ENCODE peak calls at places on chromosome 12, in six cellular contexts. C is astrocyte, A is AG10803, W is WERI-Rb-1, N is mucosa of descending colon, F is RWPE2. Q is an unnamed sample.

GRCh38 chr12:49609875-49610154 is 4.4 kb upstream of the FAM186B start:
- DNase-seq in W (no peak), F (no peak), C (no peak), A (no peak), N (no peak), Q (peak)

GRCh38 chr12:86827409-86827808 is 571.2 kb upstream of the MGAT4C start:
- DNase-seq in N (no peak), W (no peak), C (no peak), A (no peak), F (no peak), Q (no peak)

GRCh38 chr12:10771132-10771733 is 31.2 kb downstream of the TAS2R7 start:
- DNase-seq in C (peak), N (no peak), F (no peak), A (peak), W (no peak), Q (peak)

GRCh38 chr12:68831751-68832503 is 23.9 kb downstream of the MDM2 start:
- DNase-seq in C (no peak), F (no peak), A (peak), N (no peak), W (no peak), Q (no peak)

GRCh38 chr12:9334026-9334692 is 126.0 kb upstream of the PZP start:
- DNase-seq in N (no peak), W (no peak), C (peak), F (no peak), A (peak), Q (no peak)

GRCh38 chr12:6925543-6926279 is 2.0 kb upstream of the ATN1 start:
- DNase-seq in F (no peak), W (no peak), C (peak), N (peak), A (peak), Q (peak)

GRCh38 chr12:51265024-51265423 is 5.2 kb downstream of the SMAGP start:
- DNase-seq in C (no peak), F (no peak), W (no peak), N (no peak), A (no peak), Q (no peak)

GRCh38 chr12:52634266-52635056 is 16.1 kb upstream of the KRT73 start:
- DNase-seq in W (no peak), N (no peak), C (no peak), A (no peak), F (no peak), Q (no peak)

GRCh38 chr12:111445311-111446043 is 39.8 kb downstream of the SH2B3 start:
- DNase-seq in F (no peak), N (no peak), C (no peak), A (no peak), W (no peak), Q (no peak)

GRCh38 chr12:42809226-42809625 is 219.7 kb upstream of the PRICKLE1 start:
- DNase-seq in F (no peak), N (no peak), A (peak), C (peak), W (no peak), Q (peak)

GRCh38 chr12:132066345-132066685 is 77.8 kb downstream of the DDX51 start:
- DNase-seq in A (no peak), F (no peak), W (no peak), N (no peak), C (no peak), Q (peak)

GRCh38 chr12:18139989-18140596 is 50.1 kb upstream of the RERGL start:
- DNase-seq in F (no peak), W (no peak), N (no peak), A (peak), C (no peak), Q (peak)

GRCh38 chr12:123983822-123984485 is 10.9 kb downstream of the ZNF664 start:
- DNase-seq in C (peak), W (peak), A (peak), N (no peak), F (no peak), Q (peak)

GRCh38 chr12:120257041-120257821 is 8.3 kb downstream of the PXN start:
- DNase-seq in W (no peak), F (peak), N (no peak), A (peak), C (peak), Q (peak)

GRCh38 chr12:92244036-92244435 is 98.4 kb upstream of the BTG1 start:
- DNase-seq in F (no peak), N (no peak), C (no peak), W (no peak), A (peak), Q (peak)

GRCh38 chr12:123713398-123714301 is 1.5 kb downstream of the ATP6V0A2 start:
- DNase-seq in N (peak), C (peak), F (no peak), A (peak), W (peak), Q (peak)

GRCh38 chr12:52884526-52885293 is 20.2 kb downstream of the KRT8 start:
- DNase-seq in A (peak), W (peak), F (no peak), N (peak), C (no peak), Q (peak)

GRCh38 chr12:123243851-123244250 is 10.6 kb downstream of the MTRFR start:
- DNase-seq in W (no peak), A (no peak), C (no peak), N (no peak), F (no peak), Q (no peak)

GRCh38 chr12:22304341-22304740 is 30.2 kb downstream of the ST8SIA1 start:
- DNase-seq in F (no peak), A (no peak), W (no peak), N (no peak), C (no peak), Q (no peak)

GRCh38 chr12:69024413-69024812 is 91.4 kb upstream of the CPM start:
- DNase-seq in C (peak), F (peak), W (no peak), N (peak), A (peak), Q (no peak)

GRCh38 chr12:54650409-54650808 is 2.2 kb upstream of the DCD start:
- DNase-seq in F (no peak), A (no peak), W (no peak), N (no peak), C (no peak), Q (no peak)

GRCh38 chr12:29320295-29321090 is 60.5 kb downstream of the ERGIC2 start:
- DNase-seq in F (no peak), A (peak), W (no peak), N (no peak), C (peak), Q (peak)

GRCh38 chr12:25106818-25107217 is 88.1 kb downstream of the DNAI7 start:
- DNase-seq in W (no peak), N (no peak), F (no peak), A (no peak), C (no peak), Q (peak)

GRCh38 chr12:6535960-6536847 is 1.9 kb downstream of the GAPDH start:
- DNase-seq in A (no peak), C (no peak), F (no peak), W (no peak), N (peak), Q (no peak)

GRCh38 chr12:107207931-107208515 is 114.7 kb upstream of the CRY1 start:
- DNase-seq in W (no peak), C (peak), F (no peak), A (peak), N (no peak), Q (peak)

DNA sequence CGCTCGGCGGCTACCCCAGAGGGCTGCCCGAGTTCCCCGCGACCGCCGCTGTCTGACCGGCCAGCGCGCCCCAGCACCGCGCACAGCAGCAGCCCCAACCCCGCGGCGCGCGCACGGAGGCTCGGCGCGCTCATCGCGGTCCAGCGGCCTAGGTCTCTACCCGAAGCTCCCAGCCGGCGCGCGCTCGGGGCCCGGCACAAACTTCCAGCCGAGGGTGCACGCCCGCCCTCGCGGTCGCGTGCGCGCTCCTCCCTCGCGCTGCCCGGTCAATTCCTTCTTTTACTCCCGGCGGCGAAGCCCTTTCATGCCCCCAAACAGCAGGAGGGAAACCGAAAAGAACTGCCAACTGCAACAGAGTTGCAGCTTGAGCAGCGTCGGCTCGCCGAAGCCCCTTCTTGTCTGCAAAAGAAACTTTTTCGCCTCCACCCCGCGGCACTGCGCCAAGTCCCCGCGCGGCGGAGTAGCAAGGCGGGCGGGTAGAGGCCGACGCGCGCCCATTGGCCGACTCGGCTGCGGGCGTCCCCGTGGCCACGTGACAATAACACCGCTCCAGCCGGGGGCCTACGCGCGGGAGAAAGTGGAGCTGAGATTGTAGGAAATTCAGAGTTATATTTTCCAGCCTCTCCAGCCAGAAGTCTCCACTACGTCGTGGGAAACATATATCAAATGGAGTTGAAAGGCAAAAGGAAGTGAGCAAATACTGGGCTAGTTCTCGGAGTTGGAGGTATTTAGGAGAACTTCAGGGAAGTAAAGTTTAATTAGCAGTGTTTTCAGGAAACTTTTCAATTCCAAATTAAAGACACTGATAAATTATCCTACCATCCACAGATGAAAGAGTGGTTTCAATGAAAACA is at the start of gene LRIG3:
- DNase-seq in W (peak), A (peak), F (peak), C (peak), N (peak), Q (peak)
- TF ChIP-seq CTCF in W (no peak), A (no peak), F (no peak), C (no peak), N (no peak), Q (no peak)

GRCh38 chr12:72270246-72270645 is 1.9 kb upstream of the TRHDE start:
- DNase-seq in A (no peak), F (no peak), N (no peak), C (no peak), W (no peak), Q (no peak)

GRCh38 chr12:72272731-72273498 is 745 bp downstream of the TRHDE start:
- DNase-seq in W (peak), N (peak), F (no peak), C (peak), A (no peak), Q (peak)

GRCh38 chr12:72269491-72269890 is 2.7 kb upstream of the TRHDE start:
- DNase-seq in F (no peak), N (no peak), C (no peak), W (no peak), A (no peak), Q (no peak)

GRCh38 chr12:72271741-72272661 is at the start of gene TRHDE:
- DNase-seq in C (peak), F (no peak), N (no peak), W (peak), A (peak), Q (peak)

GRCh38 chr12:72271401-72271740 is 799 bp upstream of the TRHDE start:
- DNase-seq in W (peak), C (no peak), N (no peak), F (no peak), A (no peak), Q (peak)
- H3K4me3 ChIP-seq in W (peak), C (peak), N (no peak), F (no peak), A (peak), Q (peak)

DNA sequence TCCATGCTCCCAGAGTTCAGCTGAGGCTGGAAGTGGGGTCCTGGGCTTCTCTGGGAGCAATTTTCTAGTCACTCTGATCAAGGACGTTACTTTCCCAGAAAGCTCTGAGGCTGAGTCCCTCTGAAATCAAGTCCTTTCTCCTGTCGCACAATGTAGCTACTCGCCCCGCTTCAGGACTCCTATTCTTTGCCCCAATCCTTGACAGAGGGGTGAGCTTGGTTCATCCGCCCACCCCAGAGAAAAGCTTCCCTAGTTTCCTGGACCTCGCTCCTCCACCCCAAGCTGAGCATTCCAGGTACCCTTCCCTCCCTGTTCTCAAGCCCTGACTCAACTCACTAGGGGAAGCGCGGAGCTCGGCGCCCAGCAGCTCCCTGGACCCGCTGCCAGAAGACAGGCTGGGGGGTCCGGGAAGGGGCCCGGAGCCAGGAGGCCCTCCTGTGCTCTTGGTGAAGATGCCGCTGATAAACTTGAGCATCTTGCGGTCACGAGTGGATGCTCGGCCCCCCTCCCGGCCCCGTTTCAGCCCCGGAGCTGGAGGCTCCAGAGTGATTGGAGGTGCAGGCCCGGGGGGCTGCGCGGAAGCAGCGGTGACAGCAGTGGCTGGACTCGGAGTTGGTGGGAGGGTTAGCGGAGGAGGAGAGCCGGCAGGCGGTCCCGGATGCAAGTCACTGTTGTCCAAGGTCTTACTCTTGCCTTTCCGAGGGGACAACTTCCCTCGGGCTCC is 1.6 kb downstream of the AGAP2 start:
- DNase-seq in F (no peak), A (no peak), C (no peak), N (no peak), W (no peak), Q (no peak)
- TF ChIP-seq CTCF in F (no peak), A (no peak), C (no peak), N (no peak), W (no peak), Q (no peak)

DNA sequence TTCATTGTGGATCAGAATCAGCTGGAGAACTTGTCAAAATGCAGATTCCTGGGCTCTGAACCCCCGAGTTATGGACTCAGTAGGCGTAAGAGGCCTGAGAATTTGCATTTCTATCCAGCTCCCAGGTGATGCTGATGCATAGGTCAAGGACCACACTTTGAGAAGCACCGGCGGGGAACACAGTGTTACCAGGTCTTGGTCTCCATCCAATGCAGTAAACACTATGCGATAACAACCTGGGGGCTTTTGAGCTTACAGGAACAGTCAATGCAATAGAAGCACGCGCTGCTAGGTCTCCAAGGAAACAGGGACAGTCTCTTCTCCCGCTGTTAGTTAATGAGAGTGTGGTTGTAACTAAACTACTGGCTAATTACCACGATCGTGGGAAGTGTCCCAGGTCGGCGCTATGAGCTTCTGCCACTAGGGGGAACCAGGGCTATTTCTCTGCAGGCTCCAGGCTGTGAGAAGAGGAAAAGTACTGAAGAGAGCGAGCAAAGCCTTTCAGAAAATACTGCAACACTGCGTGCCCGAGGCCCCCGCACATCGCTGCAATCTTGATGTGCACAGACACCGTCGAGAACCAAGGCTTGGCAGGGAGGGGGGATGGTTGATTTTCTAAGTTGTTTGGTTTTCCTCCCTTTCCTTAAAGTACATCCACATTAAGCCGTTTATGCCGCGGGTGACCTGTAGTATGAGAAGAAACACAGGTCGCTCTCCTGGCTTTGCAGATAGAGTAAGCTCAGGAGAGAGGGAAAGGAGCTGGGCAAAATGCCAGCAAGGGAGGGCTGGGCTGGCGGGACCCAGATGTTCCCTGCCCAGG is 52.0 kb upstream of the KCNA1 start:
- DNase-seq in A (peak), W (peak), C (peak), F (no peak), N (peak), Q (peak)
- H3K4me3 ChIP-seq in A (peak), W (peak), C (no peak), F (no peak), N (no peak), Q (no peak)

GRCh38 chr12:80412343-80412953 is 31.6 kb upstream of the PTPRQ start:
- DNase-seq in F (no peak), A (peak), C (peak), N (no peak), W (no peak), Q (peak)
- TF ChIP-seq CTCF in F (peak), A (peak), C (peak), N (peak), W (peak), Q (peak)

Q was measured in choroid plexus epithelial cell.